ENCODE peak calls at places on chromosomes 11 and 22, in six cellular contexts. C, X, G, Q, O and S are unnamed samples.

GRCh38 chr11:910044-910588 is 494 bp downstream of the CHID1 start:
- DNase-seq in C (peak), X (peak), G (no peak), Q (peak), O (no peak), S (peak)

GRCh38 chr11:66371627-66372415 is at the start of gene SLC29A2:
- DNase-seq in C (peak), X (peak), G (peak), Q (peak), O (peak), S (peak)

GRCh38 chr11:6196396-6196795 is 2.6 kb upstream of the OR52W1 start:
- DNase-seq in C (no peak), X (no peak), G (no peak), Q (no peak), O (no peak), S (no peak)

GRCh38 chr22:16972311-16972710 is 35.7 kb downstream of the GAB4 start:
- DNase-seq in C (no peak), X (no peak), G (no peak), Q (no peak), O (no peak), S (no peak)

GRCh38 chr11:13486926-13487660 is 8.7 kb downstream of the PTH start:
- DNase-seq in C (peak), X (peak), G (no peak), Q (no peak), O (peak), S (no peak)

GRCh38 chr11:102244681-102245409 is 72.4 kb upstream of the BIRC3 start:
- DNase-seq in C (no peak), X (peak), G (no peak), Q (peak), O (no peak), S (peak)

GRCh38 chr11:63595296-63595695 is 18.9 kb downstream of the PLAAT3 start:
- DNase-seq in C (peak), X (no peak), G (no peak), Q (no peak), O (no peak), S (peak)

GRCh38 chr11:76658651-76659650 is 11.6 kb downstream of the LRRC32 start:
- DNase-seq in C (peak), X (no peak), G (no peak), Q (no peak), O (no peak), S (peak)

GRCh38 chr22:45867906-45868555 is 108.9 kb downstream of the WNT7B start:
- DNase-seq in C (no peak), X (no peak), G (no peak), Q (no peak), O (no peak), S (peak)

GRCh38 chr11:124762077-124762623 is at the start of gene ESAM:
- DNase-seq in C (peak), X (no peak), G (no peak), Q (no peak), O (peak), S (no peak)

GRCh38 chr11:61725632-61726280 is 26.7 kb upstream of the MYRF start:
- DNase-seq in C (no peak), X (peak), G (no peak), Q (no peak), O (no peak), S (no peak)

GRCh38 chr22:32535531-32536190 is 61.0 kb downstream of the FBXO7 start:
- DNase-seq in C (no peak), X (no peak), G (no peak), Q (no peak), O (no peak), S (no peak)

GRCh38 chr11:68146010-68146540 is 24.9 kb upstream of the CHKA start:
- DNase-seq in C (peak), X (peak), G (no peak), Q (no peak), O (no peak), S (no peak)

GRCh38 chr11:45852018-45852711 is 4.9 kb downstream of the CRY2 start:
- DNase-seq in C (no peak), X (no peak), G (no peak), Q (no peak), O (no peak), S (no peak)

GRCh38 chr11:69812927-69813326 is 6.3 kb downstream of the FGF3 start:
- DNase-seq in C (no peak), X (no peak), G (no peak), Q (no peak), O (no peak), S (peak)

GRCh38 chr11:134365011-134365925 is 33.5 kb downstream of the GLB1L2 start:
- DNase-seq in C (peak), X (no peak), G (no peak), Q (no peak), O (no peak), S (peak)

GRCh38 chr22:26568207-26568706 is 21.7 kb downstream of the TPST2 start:
- DNase-seq in C (no peak), X (peak), G (no peak), Q (no peak), O (no peak), S (no peak)

GRCh38 chr22:36220457-36220921 is 18.8 kb downstream of the APOL2 start:
- DNase-seq in C (no peak), X (peak), G (no peak), Q (peak), O (no peak), S (peak)

GRCh38 chr11:57638811-57639320 is 10.8 kb downstream of the YPEL4 start:
- DNase-seq in C (no peak), X (no peak), G (no peak), Q (no peak), O (no peak), S (no peak)

GRCh38 chr11:31841435-31841834 is 30.3 kb upstream of the PAX6 start:
- DNase-seq in C (no peak), X (no peak), G (no peak), Q (no peak), O (no peak), S (no peak)

GRCh38 chr22:23684051-23684450 is 6.8 kb upstream of the RGL4 start:
- DNase-seq in C (peak), X (no peak), G (no peak), Q (no peak), O (no peak), S (no peak)

GRCh38 chr22:17781319-17782031 is 7.2 kb upstream of the BID start:
- DNase-seq in C (no peak), X (peak), G (peak), Q (peak), O (peak), S (peak)

GRCh38 chr11:67024410-67024809 is 1.5 kb downstream of the SYT12 start:
- DNase-seq in C (no peak), X (peak), G (peak), Q (no peak), O (peak), S (peak)

GRCh38 chr11:94909371-94909820 is 64.0 kb downstream of the CWC15 start:
- DNase-seq in C (no peak), X (peak), G (no peak), Q (peak), O (no peak), S (peak)

GRCh38 chr11:66142370-66143263 is 72.5 kb downstream of the PACS1 start:
- DNase-seq in C (no peak), X (peak), G (no peak), Q (peak), O (no peak), S (peak)

GRCh38 chr11:101553891-101554292 is 29.9 kb downstream of the TRPC6 start:
- DNase-seq in C (no peak), X (no peak), G (no peak), Q (no peak), O (no peak), S (no peak)